ENCODE peak calls at places on chromosomes 7 and 10, in seven cellular contexts. G, F, J, P, Z, R and K are unnamed samples.

GRCh38 chr7:79063019-79063698 is 390.3 kb downstream of the MAGI2 start:
- DNase-seq in J (no peak), G (no peak), R (peak; percentile 3), Z (no peak), P (no peak), F (no peak), K (no peak)

GRCh38 chr7:102273749-102274712 is 12.6 kb upstream of the SH2B2 start:
- DNase-seq in G (no peak), R (peak; percentile 31), F (no peak), Z (no peak), J (no peak), P (no peak), K (no peak)

GRCh38 chr7:93910076-93910994 is 4.0 kb downstream of the GNGT1 start:
- DNase-seq in F (peak; percentile 62), J (peak; percentile 52), G (no peak), Z (no peak), P (no peak), R (peak; percentile 97), K (no peak)

GRCh38 chr7:25805027-25805687 is 346.8 kb upstream of the NFE2L3 start:
- DNase-seq in Z (no peak), G (no peak), F (peak; percentile 29), P (no peak), J (no peak), R (peak; percentile 13), K (no peak)

GRCh38 chr10:109633846-109634245 is 289.5 kb downstream of the XPNPEP1 start:
- DNase-seq in F (no peak), G (no peak), R (no peak), Z (no peak), P (no peak), J (no peak), K (no peak)

GRCh38 chr10:73997806-73998622 is at the start of gene VCL:
- DNase-seq in J (peak; percentile 98), R (peak; percentile 97), G (peak; percentile 100), F (peak; percentile 97), P (peak; percentile 98), Z (peak; percentile 98), K (peak; percentile 98)

GRCh38 chr10:69080231-69080630 is 7.7 kb upstream of the SRGN start:
- DNase-seq in G (no peak), Z (no peak), J (no peak), F (no peak), R (no peak), P (no peak), K (no peak)

GRCh38 chr7:133912916-133913697 is 214.0 kb upstream of the LRGUK start:
- DNase-seq in R (peak; percentile 28), G (no peak), F (no peak), J (no peak), P (no peak), Z (no peak), K (no peak)

GRCh38 chr10:77531441-77532001 is 106.1 kb downstream of the KCNMA1 start:
- DNase-seq in F (no peak), Z (no peak), P (no peak), G (no peak), J (peak; percentile 88), R (peak; percentile 72), K (no peak)

GRCh38 chr7:138900040-138900828 is 81.0 kb downstream of the KIAA1549 start:
- DNase-seq in R (no peak), F (no peak), J (no peak), Z (no peak), P (no peak), G (no peak), K (no peak)

GRCh38 chr10:30581779-30582380 is 47.7 kb downstream of the LYZL2 start:
- DNase-seq in J (peak; percentile 46), G (no peak), R (peak; percentile 63), F (peak; percentile 24), P (no peak), Z (no peak), K (peak; percentile 52)

GRCh38 chr10:34124522-34125035 is 690.5 kb downstream of the PARD3 start:
- DNase-seq in R (peak; percentile 49), F (no peak), P (no peak), J (peak; percentile 56), G (no peak), Z (no peak), K (no peak)

GRCh38 chr10:46787321-46787615 is 124.0 kb upstream of the PTPN20 start:
- DNase-seq in Z (no peak), F (no peak), J (peak; percentile 28), P (no peak), G (no peak), R (peak; percentile 70), K (peak; percentile 18)

GRCh38 chr7:6271091-6271658 is 1.2 kb downstream of the CYTH3 start:
- DNase-seq in R (peak; percentile 58), P (peak; percentile 56), F (no peak), Z (peak; percentile 43), J (peak; percentile 49), G (peak; percentile 87), K (no peak)

GRCh38 chr7:39987641-39988347 is 37.7 kb downstream of the CDK13 start:
- DNase-seq in R (no peak), P (no peak), J (no peak), Z (no peak), F (no peak), G (no peak), K (no peak)

GRCh38 chr10:94403823-94404228 is 1.5 kb downstream of the TBC1D12 start:
- DNase-seq in P (no peak), G (no peak), F (no peak), J (no peak), R (peak; percentile 55), Z (no peak), K (no peak)

GRCh38 chr7:132709971-132710567 is 133.8 kb upstream of the PLXNA4 start:
- DNase-seq in Z (no peak), F (no peak), P (no peak), J (peak; percentile 19), R (peak; percentile 60), G (no peak), K (no peak)

GRCh38 chr7:127514499-127514898 is 70.9 kb downstream of the GCC1 start:
- DNase-seq in Z (no peak), P (no peak), F (no peak), R (peak; percentile 54), J (no peak), G (no peak), K (peak; percentile 45)

GRCh38 chr7:82044497-82045080 is 274.7 kb upstream of the HGF start:
- DNase-seq in F (peak; percentile 19), Z (no peak), R (peak; percentile 83), J (peak; percentile 41), P (no peak), G (no peak), K (peak; percentile 8)

GRCh38 chr7:135763261-135763660 is 14.6 kb upstream of the FAM180A start:
- DNase-seq in R (peak; percentile 72), G (no peak), Z (no peak), J (no peak), P (no peak), F (no peak), K (no peak)

GRCh38 chr10:123522702-123523312 is 143.3 kb upstream of the GPR26 start:
- DNase-seq in Z (no peak), P (no peak), R (no peak), F (no peak), G (no peak), J (no peak), K (peak; percentile 26)

DNA sequence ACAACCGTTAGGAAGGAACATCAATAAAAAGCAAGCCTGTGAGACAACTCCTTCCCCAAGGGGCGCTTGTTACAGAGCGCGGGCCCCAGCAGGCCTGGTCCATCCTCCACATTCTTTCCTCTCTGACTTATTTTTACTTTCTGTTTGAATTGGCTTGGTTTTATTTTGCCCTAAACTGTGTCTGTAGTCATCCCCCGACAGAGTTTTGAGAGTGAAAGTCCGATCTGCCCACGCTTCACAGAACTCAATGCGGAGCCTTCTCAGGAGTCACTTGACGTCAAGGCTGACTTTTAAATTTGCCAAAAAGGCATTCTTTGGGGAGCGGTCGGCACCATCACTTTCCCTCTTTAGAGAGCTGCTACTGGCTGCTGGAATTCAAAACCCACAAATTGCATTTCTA is 150.1 kb upstream of the KLF6 start:
- DNase-seq in R (peak; percentile 91), G (peak; percentile 62), J (no peak), Z (no peak), P (peak; percentile 26), F (no peak), K (peak; percentile 91)
- TF ChIP-seq CTCF in R (peak; percentile 30), G (no peak), J (no peak), Z (peak; percentile 18), P (no peak), F (peak; percentile 1), K (no peak)

GRCh38 chr7:46695045-46695708 is 774.1 kb upstream of the IGFBP3 start:
- DNase-seq in P (no peak), G (no peak), J (no peak), R (peak; percentile 22), F (no peak), Z (no peak), K (no peak)

GRCh38 chr7:46694058-46694457 is 773.0 kb upstream of the IGFBP3 start:
- DNase-seq in J (no peak), F (no peak), P (no peak), R (no peak), G (no peak), Z (no peak), K (no peak)

DNA sequence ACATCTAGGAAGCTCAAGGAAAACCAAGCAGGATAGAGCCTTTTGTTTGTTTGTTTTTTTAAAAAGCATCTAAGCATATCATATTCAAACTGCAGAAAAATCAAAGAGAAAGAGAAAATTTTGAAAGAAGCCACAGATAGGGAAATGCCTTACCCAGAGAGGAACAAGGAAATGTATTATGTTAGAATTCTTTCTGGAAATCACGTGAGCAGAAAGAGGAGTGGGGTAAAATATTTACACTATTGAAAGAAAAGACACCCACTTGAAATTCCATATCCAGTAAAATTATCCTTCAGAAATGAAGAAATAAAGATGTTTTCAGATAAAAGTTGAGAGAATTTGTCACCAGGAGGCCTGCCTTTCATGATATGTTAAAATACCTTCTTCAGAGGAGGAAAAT is 775.7 kb upstream of the IGFBP3 start:
- DNase-seq in Z (no peak), G (no peak), F (no peak), R (no peak), P (no peak), J (no peak), K (no peak)
- TF ChIP-seq CTCF in Z (no peak), G (no peak), F (no peak), R (no peak), P (no peak), J (no peak), K (no peak)

GRCh38 chr10:42753126-42753506 is 29.5 kb upstream of the BMS1 start:
- DNase-seq in G (peak; percentile 90), F (peak; percentile 19), J (peak; percentile 71), R (peak; percentile 67), Z (peak; percentile 49), P (peak; percentile 83), K (peak; percentile 65)

GRCh38 chr10:42755028-42755451 is 27.6 kb upstream of the BMS1 start:
- DNase-seq in P (no peak), F (no peak), J (no peak), Z (no peak), R (no peak), G (no peak), K (no peak)

GRCh38 chr10:42755591-42756093 is 27.0 kb upstream of the BMS1 start:
- DNase-seq in J (no peak), F (no peak), R (no peak), Z (no peak), G (no peak), P (no peak), K (no peak)

GRCh38 chr10:42753507-42754154 is 29.0 kb upstream of the BMS1 start:
- DNase-seq in P (no peak), G (no peak), J (no peak), F (no peak), Z (no peak), R (no peak), K (no peak)

GRCh38 chr10:42754155-42755027 is 28.2 kb upstream of the BMS1 start:
- DNase-seq in F (no peak), P (peak; percentile 58), R (no peak), G (no peak), Z (no peak), J (no peak), K (peak; percentile 56)
- TF ChIP-seq CTCF in F (no peak), P (no peak), R (no peak), G (no peak), Z (no peak), J (no peak), K (no peak)

GRCh38 chr7:107994366-107994765 is 8.6 kb downstream of the LAMB1 start:
- DNase-seq in P (no peak), F (no peak), J (no peak), G (no peak), R (peak; percentile 30), Z (no peak), K (no peak)
- TF ChIP-seq CTCF in P (no peak), F (no peak), J (no peak), G (no peak), R (no peak), Z (no peak), K (no peak)